ENCODE peak calls at places on chromosomes 4 and X, in eight cellular contexts. O, S, I, K, A, C, Z and B are unnamed samples.

GRCh38 chr4:90996813-90997212 is 869.6 kb downstream of the CCSER1 start:
- DNase-seq in O (no peak), S (no peak), I (no peak), K (no peak), A (no peak), C (no peak), Z (no peak), B (no peak)

GRCh38 chrX:118205996-118206395 is 89.4 kb upstream of the KLHL13 start:
- DNase-seq in O (no peak), S (no peak), I (no peak), K (no peak), A (no peak), C (no peak), Z (no peak), B (no peak)

GRCh38 chrX:70001269-70001668 is 48.5 kb downstream of the AWAT2 start:
- DNase-seq in O (no peak), S (no peak), I (no peak), K (no peak), A (no peak), C (no peak), Z (no peak), B (no peak)

GRCh38 chr4:57023104-57023503 is 44.4 kb downstream of the POLR2B start:
- DNase-seq in O (no peak), S (no peak), I (no peak), K (no peak), A (no peak), C (no peak), Z (peak), B (no peak)

GRCh38 chr4:957581-958313 is 15.6 kb downstream of the DGKQ start:
- DNase-seq in O (peak), S (no peak), I (no peak), K (no peak), A (no peak), C (no peak), Z (no peak), B (no peak)

GRCh38 chrX:38717871-38718270 is 83.4 kb upstream of the MID1IP1 start:
- DNase-seq in O (no peak), S (no peak), I (no peak), K (peak), A (no peak), C (no peak), Z (peak), B (no peak)

GRCh38 chrX:7028246-7028645 is 119.3 kb upstream of the STS start:
- DNase-seq in O (no peak), S (no peak), I (no peak), K (no peak), A (no peak), C (no peak), Z (peak), B (no peak)

GRCh38 chr4:19729873-19730735 is 521.6 kb upstream of the SLIT2 start:
- DNase-seq in O (no peak), S (no peak), I (no peak), K (no peak), A (no peak), C (no peak), Z (peak), B (no peak)

GRCh38 chrX:47321386-47321785 is 49.0 kb upstream of the ZNF157 start:
- DNase-seq in O (peak), S (no peak), I (no peak), K (peak), A (peak), C (no peak), Z (peak), B (no peak)

GRCh38 chr4:164446516-164446915 is 307.4 kb upstream of the SMIM31 start:
- DNase-seq in O (no peak), S (no peak), I (no peak), K (no peak), A (no peak), C (no peak), Z (peak), B (no peak)

GRCh38 chr4:17327587-17327986 is 184.3 kb downstream of the QDPR start:
- DNase-seq in O (no peak), S (no peak), I (no peak), K (no peak), A (no peak), C (no peak), Z (no peak), B (no peak)

GRCh38 chr4:158810487-158811215 is 41.8 kb downstream of the FNIP2 start:
- DNase-seq in O (peak), S (no peak), I (no peak), K (peak), A (no peak), C (no peak), Z (peak), B (no peak)

GRCh38 chr4:166174717-166175510 is 301.9 kb downstream of the TLL1 start:
- DNase-seq in O (no peak), S (no peak), I (no peak), K (peak), A (no peak), C (no peak), Z (no peak), B (no peak)

GRCh38 chrX:115958687-115959359 is 211.7 kb upstream of the AGTR2 start:
- DNase-seq in O (no peak), S (no peak), I (no peak), K (peak), A (no peak), C (no peak), Z (no peak), B (no peak)

GRCh38 chrX:30215357-30215843 is at the start of gene MAGEB2:
- DNase-seq in O (no peak), S (no peak), I (no peak), K (peak), A (no peak), C (no peak), Z (no peak), B (no peak)

GRCh38 chr4:814312-814850 is 11.5 kb downstream of the CPLX1 start:
- DNase-seq in O (peak), S (no peak), I (no peak), K (no peak), A (no peak), C (no peak), Z (no peak), B (no peak)

GRCh38 chr4:56757270-56757746 is 64.2 kb downstream of the SPINK2 start:
- DNase-seq in O (no peak), S (peak), I (no peak), K (no peak), A (no peak), C (peak), Z (peak), B (peak)

GRCh38 chr4:104879367-104879766 is 267.3 kb upstream of the TET2 start:
- DNase-seq in O (no peak), S (no peak), I (no peak), K (peak), A (no peak), C (no peak), Z (no peak), B (no peak)

GRCh38 chrX:150291014-150291413 is 72.1 kb upstream of the MAMLD1 start:
- DNase-seq in O (no peak), S (no peak), I (no peak), K (peak), A (no peak), C (no peak), Z (no peak), B (no peak)

GRCh38 chr4:127141857-127142256 is 490.9 kb upstream of the INTU start:
- DNase-seq in O (no peak), S (no peak), I (no peak), K (no peak), A (no peak), C (no peak), Z (peak), B (no peak)

GRCh38 chr4:183449193-183449888 is 4.9 kb downstream of the CDKN2AIP start:
- DNase-seq in O (no peak), S (no peak), I (no peak), K (no peak), A (no peak), C (no peak), Z (peak), B (no peak)

GRCh38 chr4:101229116-101229515 is 118.2 kb downstream of the PPP3CA start:
- DNase-seq in O (no peak), S (no peak), I (no peak), K (no peak), A (no peak), C (no peak), Z (peak), B (no peak)

GRCh38 chrX:154542723-154543424 is 3.8 kb downstream of the G6PD start:
- DNase-seq in O (no peak), S (no peak), I (no peak), K (no peak), A (no peak), C (no peak), Z (no peak), B (no peak)

GRCh38 chr4:98359646-98360045 is 98.5 kb downstream of the RAP1GDS1 start:
- DNase-seq in O (no peak), S (no peak), I (no peak), K (no peak), A (no peak), C (no peak), Z (no peak), B (no peak)

GRCh38 chr4:7392438-7393374 is 42.0 kb downstream of the PSAPL1 start:
- DNase-seq in O (peak), S (no peak), I (no peak), K (peak), A (peak), C (no peak), Z (peak), B (no peak)

GRCh38 chr4:2964077-2964471 is 703 bp downstream of the GRK4 start:
- DNase-seq in O (no peak), S (no peak), I (no peak), K (no peak), A (peak), C (no peak), Z (no peak), B (no peak)

GRCh38 chr4:75995727-75996126 is 5.0 kb upstream of the SDAD1 start:
- DNase-seq in O (no peak), S (no peak), I (no peak), K (peak), A (peak), C (no peak), Z (peak), B (no peak)

GRCh38 chr4:158768577-158769174 is at the start of gene FNIP2:
- DNase-seq in O (peak), S (peak), I (peak), K (peak), A (peak), C (peak), Z (peak), B (peak)

GRCh38 chr4:61590881-61591280 is 390.8 kb downstream of the ADGRL3 start:
- DNase-seq in O (no peak), S (no peak), I (no peak), K (peak), A (no peak), C (no peak), Z (no peak), B (no peak)

GRCh38 chrX:42490111-42490510 is 287.9 kb downstream of the PPP1R2C start:
- DNase-seq in O (no peak), S (no peak), I (no peak), K (no peak), A (no peak), C (no peak), Z (no peak), B (no peak)

GRCh38 chrX:97597954-97598353 is 714.2 kb downstream of the RPA4 start:
- DNase-seq in O (no peak), S (no peak), I (no peak), K (no peak), A (no peak), C (no peak), Z (no peak), B (no peak)

GRCh38 chr4:19739101-19739651 is 512.5 kb upstream of the SLIT2 start:
- DNase-seq in O (no peak), S (no peak), I (no peak), K (peak), A (peak), C (no peak), Z (peak), B (no peak)

GRCh38 chr4:184421558-184422155 is 52.7 kb downstream of the IRF2 start:
- DNase-seq in O (no peak), S (no peak), I (no peak), K (no peak), A (no peak), C (no peak), Z (no peak), B (no peak)

GRCh38 chrX:22063284-22063683 is 31.2 kb downstream of the PHEX start:
- DNase-seq in O (no peak), S (peak), I (no peak), K (peak), A (peak), C (no peak), Z (no peak), B (no peak)

GRCh38 chr4:189022441-189023035 is 883.3 kb downstream of the TRIML1 start:
- DNase-seq in O (no peak), S (no peak), I (no peak), K (no peak), A (no peak), C (no peak), Z (peak), B (no peak)

GRCh38 chr4:89288430-89288829 is 19.2 kb downstream of the GPRIN3 start:
- DNase-seq in O (no peak), S (no peak), I (no peak), K (peak), A (no peak), C (no peak), Z (no peak), B (no peak)